ENCODE peak calls at places on chromosome 15, in five cellular contexts. One of them, this sample, is unnamed.

GRCh38 chr15:69820819-69821218 is 276.9 kb downstream of the TLE3 start:
- DNase-seq in thoracic aorta: no peak
- DNase-seq in substantia nigra: no peak
- DNase-seq in fibroblast of lung: no peak
- DNase-seq in mammary epithelial cell: no peak
- DNase-seq in this sample: no peak

GRCh38 chr15:37902126-37902525 is 32.3 kb upstream of the TMCO5A start:
- DNase-seq in substantia nigra: no peak
- DNase-seq in fibroblast of lung: no peak
- DNase-seq in mammary epithelial cell: no peak
- DNase-seq in thoracic aorta: no peak
- DNase-seq in this sample: no peak

GRCh38 chr15:81309647-81310460 is 14.1 kb downstream of the STARD5 start:
- DNase-seq in fibroblast of lung: no peak
- DNase-seq in mammary epithelial cell: no peak
- DNase-seq in thoracic aorta: no peak
- DNase-seq in substantia nigra: no peak
- DNase-seq in this sample: peak

GRCh38 chr15:78225783-78226541 is 8.4 kb downstream of the ACSBG1 start:
- DNase-seq in fibroblast of lung: no peak
- DNase-seq in substantia nigra: no peak
- DNase-seq in mammary epithelial cell: peak
- DNase-seq in thoracic aorta: no peak
- DNase-seq in this sample: no peak

GRCh38 chr15:59993950-59994401 is 10.1 kb upstream of the FOXB1 start:
- DNase-seq in fibroblast of lung: no peak
- DNase-seq in thoracic aorta: no peak
- DNase-seq in mammary epithelial cell: no peak
- DNase-seq in substantia nigra: no peak
- DNase-seq in this sample: no peak

GRCh38 chr15:71252036-71252898 is 137.0 kb downstream of the THSD4 start:
- DNase-seq in thoracic aorta: no peak
- DNase-seq in fibroblast of lung: no peak
- DNase-seq in substantia nigra: no peak
- DNase-seq in mammary epithelial cell: no peak
- DNase-seq in this sample: peak

GRCh38 chr15:68994981-68995753 is 19.3 kb upstream of the NOX5 start:
- DNase-seq in substantia nigra: no peak
- DNase-seq in mammary epithelial cell: no peak
- DNase-seq in fibroblast of lung: no peak
- DNase-seq in thoracic aorta: no peak
- DNase-seq in this sample: no peak

GRCh38 chr15:88202231-88202630 is 54.3 kb downstream of the NTRK3 start:
- DNase-seq in substantia nigra: no peak
- DNase-seq in fibroblast of lung: no peak
- DNase-seq in thoracic aorta: no peak
- DNase-seq in mammary epithelial cell: peak
- DNase-seq in this sample: no peak

GRCh38 chr15:100308222-100309007 is 33.4 kb downstream of the ADAMTS17 start:
- DNase-seq in thoracic aorta: no peak
- DNase-seq in fibroblast of lung: no peak
- DNase-seq in mammary epithelial cell: peak
- DNase-seq in substantia nigra: no peak
- DNase-seq in this sample: no peak

GRCh38 chr15:60374209-60374608 is 23.6 kb downstream of the ANXA2 start:
- DNase-seq in substantia nigra: no peak
- DNase-seq in thoracic aorta: no peak
- DNase-seq in fibroblast of lung: no peak
- DNase-seq in mammary epithelial cell: no peak
- DNase-seq in this sample: no peak

GRCh38 chr15:28975766-28976179 is 90.0 kb downstream of the APBA2 start:
- DNase-seq in fibroblast of lung: peak
- DNase-seq in mammary epithelial cell: peak
- DNase-seq in thoracic aorta: no peak
- DNase-seq in substantia nigra: peak
- DNase-seq in this sample: peak

GRCh38 chr15:60831540-60831939 is 352.6 kb upstream of the ICE2 start:
- DNase-seq in thoracic aorta: no peak
- DNase-seq in fibroblast of lung: no peak
- DNase-seq in mammary epithelial cell: no peak
- DNase-seq in substantia nigra: no peak
- DNase-seq in this sample: no peak

GRCh38 chr15:53836618-53837017 is 77.2 kb upstream of the WDR72 start:
- DNase-seq in mammary epithelial cell: no peak
- DNase-seq in fibroblast of lung: no peak
- DNase-seq in thoracic aorta: no peak
- DNase-seq in substantia nigra: no peak
- DNase-seq in this sample: no peak

GRCh38 chr15:99755692-99756409 is 22.6 kb upstream of the LYSMD4 start:
- DNase-seq in substantia nigra: no peak
- DNase-seq in mammary epithelial cell: peak
- DNase-seq in fibroblast of lung: peak
- DNase-seq in thoracic aorta: no peak
- DNase-seq in this sample: peak

GRCh38 chr15:38758001-38758400 is 193.4 kb upstream of the RASGRP1 start:
- DNase-seq in mammary epithelial cell: no peak
- DNase-seq in substantia nigra: no peak
- DNase-seq in fibroblast of lung: peak
- DNase-seq in thoracic aorta: no peak
- DNase-seq in this sample: no peak

GRCh38 chr15:60972866-60973265 is 256.2 kb downstream of the RORA start:
- DNase-seq in thoracic aorta: no peak
- DNase-seq in mammary epithelial cell: peak
- DNase-seq in fibroblast of lung: peak
- DNase-seq in substantia nigra: no peak
- DNase-seq in this sample: no peak

GRCh38 chr15:45168751-45169551 is 18.8 kb downstream of the SHF start:
- DNase-seq in fibroblast of lung: no peak
- DNase-seq in substantia nigra: no peak
- DNase-seq in thoracic aorta: no peak
- DNase-seq in mammary epithelial cell: no peak
- DNase-seq in this sample: no peak

GRCh38 chr15:70156781-70157261 is 59.1 kb upstream of the TLE3 start:
- DNase-seq in mammary epithelial cell: peak
- DNase-seq in fibroblast of lung: peak
- DNase-seq in substantia nigra: peak
- DNase-seq in thoracic aorta: no peak
- DNase-seq in this sample: no peak

GRCh38 chr15:65896231-65896630 is 26.9 kb downstream of the RAB11A start:
- DNase-seq in fibroblast of lung: peak
- DNase-seq in substantia nigra: no peak
- DNase-seq in thoracic aorta: no peak
- DNase-seq in mammary epithelial cell: no peak
- DNase-seq in this sample: no peak

DNA sequence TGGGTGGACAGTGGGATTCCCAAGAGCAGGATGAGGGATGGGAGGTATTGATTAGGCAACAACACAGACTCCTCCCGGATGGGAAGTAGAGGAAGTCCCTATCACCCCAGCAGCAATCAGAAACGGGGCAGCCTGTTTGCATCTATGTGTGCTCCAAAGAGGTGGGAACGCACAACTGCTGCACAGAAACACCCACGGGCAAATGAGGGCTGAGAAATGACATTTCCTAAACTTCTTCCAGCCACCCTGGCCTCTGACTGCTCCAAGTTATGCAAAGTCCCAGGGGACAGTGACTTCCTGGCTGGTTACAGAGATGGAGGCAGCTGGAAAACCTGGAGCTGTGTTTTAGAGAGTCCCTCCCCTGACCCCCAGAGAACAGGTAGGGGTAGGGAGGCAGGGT is 42.6 kb downstream of the HCN4 start:
- DNase-seq in substantia nigra: no peak
- DNase-seq in thoracic aorta: no peak
- DNase-seq in fibroblast of lung: no peak
- DNase-seq in mammary epithelial cell: no peak
- DNase-seq in this sample: peak
- H3K27ac ChIP-seq in substantia nigra: no peak
- H3K27ac ChIP-seq in thoracic aorta: no peak
- H3K27ac ChIP-seq in fibroblast of lung: no peak
- H3K27ac ChIP-seq in mammary epithelial cell: no peak
- H3K27ac ChIP-seq in this sample: no peak

GRCh38 chr15:93046120-93046519 is 42.9 kb downstream of the RGMA start:
- DNase-seq in thoracic aorta: no peak
- DNase-seq in mammary epithelial cell: no peak
- DNase-seq in fibroblast of lung: no peak
- DNase-seq in substantia nigra: no peak
- DNase-seq in this sample: no peak

GRCh38 chr15:93042691-93043378 is 46.2 kb downstream of the RGMA start:
- DNase-seq in substantia nigra: no peak
- DNase-seq in mammary epithelial cell: no peak
- DNase-seq in thoracic aorta: no peak
- DNase-seq in fibroblast of lung: no peak
- DNase-seq in this sample: peak

GRCh38 chr15:93045191-93045785 is 43.7 kb downstream of the RGMA start:
- DNase-seq in fibroblast of lung: no peak
- DNase-seq in substantia nigra: no peak
- DNase-seq in thoracic aorta: no peak
- DNase-seq in mammary epithelial cell: no peak
- DNase-seq in this sample: no peak

GRCh38 chr15:93043621-93044300 is 45.2 kb downstream of the RGMA start:
- DNase-seq in fibroblast of lung: no peak
- DNase-seq in mammary epithelial cell: no peak
- DNase-seq in substantia nigra: no peak
- DNase-seq in thoracic aorta: no peak
- DNase-seq in this sample: no peak

DNA sequence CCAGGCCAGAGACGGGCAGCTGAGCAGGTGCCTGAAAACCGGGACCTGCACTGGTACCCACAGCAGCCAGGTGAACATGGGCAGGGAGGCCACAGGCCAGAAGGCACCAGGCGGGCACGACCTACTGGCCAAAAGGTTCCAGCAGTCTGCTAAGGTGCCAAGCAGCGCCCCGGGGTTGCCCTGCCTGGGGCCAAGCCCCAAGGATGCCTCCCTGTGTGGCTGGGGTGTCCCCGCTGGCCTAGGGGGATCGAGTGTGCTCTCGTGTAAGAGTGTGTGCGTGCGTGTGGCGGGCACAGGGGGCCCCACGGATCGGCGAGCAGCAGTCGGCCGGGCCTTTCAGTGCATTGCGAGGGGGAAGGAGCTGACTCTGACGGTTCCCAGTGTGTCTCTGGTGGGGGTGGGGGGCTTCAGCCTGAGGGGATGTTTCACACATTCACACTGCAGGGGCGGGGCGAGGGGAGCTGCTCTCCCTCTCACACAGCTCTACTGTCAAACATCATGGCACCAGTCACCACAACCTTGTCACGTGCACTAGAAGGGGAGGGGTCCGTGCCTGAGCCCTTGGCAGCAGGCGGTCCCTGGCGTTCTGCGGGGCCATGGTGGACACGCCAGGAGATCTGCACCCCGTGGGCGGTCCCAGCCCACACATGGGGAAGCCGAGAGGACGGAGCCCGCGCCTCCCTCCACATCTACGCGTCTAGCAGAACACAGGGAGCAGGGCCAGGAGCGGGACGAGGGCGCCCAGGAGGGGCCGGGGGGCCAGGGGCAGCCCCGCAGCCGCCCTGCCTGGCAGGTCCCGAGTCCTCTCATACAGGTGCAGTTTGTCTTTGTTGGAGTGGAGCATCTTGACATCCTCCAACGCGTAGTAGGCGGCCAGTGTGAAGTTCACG is 44.5 kb downstream of the RGMA start:
- DNase-seq in thoracic aorta: no peak
- DNase-seq in substantia nigra: no peak
- DNase-seq in fibroblast of lung: no peak
- DNase-seq in mammary epithelial cell: no peak
- DNase-seq in this sample: no peak
- H3K27ac ChIP-seq in thoracic aorta: no peak
- H3K27ac ChIP-seq in substantia nigra: no peak
- H3K27ac ChIP-seq in fibroblast of lung: no peak
- H3K27ac ChIP-seq in mammary epithelial cell: no peak
- H3K27ac ChIP-seq in this sample: no peak

GRCh38 chr15:85404156-85404921 is 23.9 kb downstream of the AKAP13 start:
- DNase-seq in fibroblast of lung: no peak
- DNase-seq in substantia nigra: no peak
- DNase-seq in mammary epithelial cell: no peak
- DNase-seq in thoracic aorta: no peak
- DNase-seq in this sample: no peak
- H3K27ac ChIP-seq in fibroblast of lung: no peak
- H3K27ac ChIP-seq in substantia nigra: no peak
- H3K27ac ChIP-seq in mammary epithelial cell: peak
- H3K27ac ChIP-seq in thoracic aorta: peak
- H3K27ac ChIP-seq in this sample: peak

GRCh38 chr15:90650117-90650955 is 66.8 kb upstream of the BLM start:
- DNase-seq in thoracic aorta: no peak
- DNase-seq in mammary epithelial cell: no peak
- DNase-seq in fibroblast of lung: peak
- DNase-seq in substantia nigra: no peak
- DNase-seq in this sample: no peak
- H3K27ac ChIP-seq in thoracic aorta: no peak
- H3K27ac ChIP-seq in mammary epithelial cell: no peak
- H3K27ac ChIP-seq in fibroblast of lung: no peak
- H3K27ac ChIP-seq in substantia nigra: no peak
- H3K27ac ChIP-seq in this sample: no peak

DNA sequence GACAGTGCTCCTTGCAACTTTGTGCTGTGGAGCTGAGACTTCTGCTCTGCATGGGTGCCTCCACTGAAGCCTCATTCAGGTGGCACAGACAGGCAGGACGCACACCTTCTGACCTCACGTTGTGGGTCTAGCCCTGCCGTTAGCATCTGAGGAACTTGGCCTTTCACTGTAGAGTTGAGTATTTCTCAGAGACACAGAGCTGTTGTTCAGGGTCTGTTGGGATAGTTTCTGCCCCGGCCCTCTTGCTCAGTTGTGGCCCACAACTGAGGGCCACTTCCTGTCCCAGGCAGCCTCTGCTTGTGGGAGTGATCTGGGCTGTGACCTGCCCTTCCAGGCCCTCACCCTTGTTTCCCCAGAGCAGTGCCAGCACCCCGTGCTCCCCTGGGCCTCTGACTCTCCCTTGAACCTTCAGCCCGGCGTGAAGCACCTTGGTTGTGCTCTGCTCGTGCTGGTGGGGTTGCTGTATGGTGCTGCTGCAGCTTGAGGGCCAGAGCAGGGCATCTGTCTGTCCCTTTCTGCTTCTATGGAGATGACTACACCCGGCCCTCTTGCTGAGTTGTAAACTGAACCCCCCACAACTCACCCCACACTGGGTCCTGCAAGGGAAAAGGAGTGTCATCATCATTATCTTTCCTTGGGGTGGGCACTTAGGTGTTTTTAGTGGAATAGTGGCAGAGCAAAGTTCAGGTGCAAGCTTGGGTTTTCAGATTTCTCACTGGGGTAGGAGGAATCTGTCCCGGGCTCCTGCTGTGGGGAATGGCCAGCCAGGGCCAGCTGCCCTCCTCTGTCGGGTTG is 11.7 kb downstream of the BAHD1 start:
- DNase-seq in fibroblast of lung: no peak
- DNase-seq in mammary epithelial cell: no peak
- DNase-seq in thoracic aorta: no peak
- DNase-seq in substantia nigra: no peak
- DNase-seq in this sample: no peak
- H3K27ac ChIP-seq in fibroblast of lung: no peak
- H3K27ac ChIP-seq in mammary epithelial cell: no peak
- H3K27ac ChIP-seq in thoracic aorta: no peak
- H3K27ac ChIP-seq in substantia nigra: no peak
- H3K27ac ChIP-seq in this sample: peak

DNA sequence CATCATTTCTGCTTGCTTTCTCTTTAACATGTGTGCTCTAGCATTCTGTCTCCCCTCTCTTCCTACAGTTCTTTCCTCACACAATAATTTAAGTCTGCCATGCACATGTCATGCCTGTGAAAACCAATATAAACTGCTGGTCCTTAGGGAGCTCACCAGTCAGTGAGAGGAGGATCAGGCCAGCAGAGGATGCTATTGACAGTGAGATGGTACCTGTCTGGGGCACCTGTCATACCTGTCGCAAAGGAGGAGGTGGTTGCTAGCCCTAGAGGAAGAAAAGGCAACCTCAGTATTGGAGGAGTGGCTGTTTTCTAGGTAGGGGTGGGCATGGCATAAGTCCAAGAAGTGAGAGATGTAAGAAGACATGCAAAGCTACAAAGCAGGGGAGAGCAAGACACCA is 194.6 kb downstream of the GABRG3 start:
- DNase-seq in substantia nigra: no peak
- DNase-seq in thoracic aorta: no peak
- DNase-seq in fibroblast of lung: no peak
- DNase-seq in mammary epithelial cell: no peak
- DNase-seq in this sample: no peak
- H3K27ac ChIP-seq in substantia nigra: no peak
- H3K27ac ChIP-seq in thoracic aorta: no peak
- H3K27ac ChIP-seq in fibroblast of lung: no peak
- H3K27ac ChIP-seq in mammary epithelial cell: no peak
- H3K27ac ChIP-seq in this sample: no peak

This sample was measured in Peyer's patch.